ENCODE peak calls at places on chromosomes 7 and 10, in six cellular contexts. J is mammary epithelial cell, V is hepatocyte, D is GM12865, F is activated B cell treated with CpG ODN at 0.5 μM for 24 hours, N is GM20000. B is an unnamed sample.

GRCh38 chr10:107767185-107767584 is 602.7 kb upstream of the SORCS1 start:
- DNase-seq in F (no peak), J (peak; percentile 3), N (no peak), D (peak; percentile 59), V (no peak), B (no peak)

GRCh38 chr10:49651039-49651835 is 28.2 kb upstream of the C10orf53 start:
- DNase-seq in J (no peak), N (no peak), F (no peak), V (no peak), D (no peak), B (no peak)

GRCh38 chr10:124708246-124708779 is 35.9 kb downstream of the FAM53B start:
- DNase-seq in D (no peak), F (no peak), N (no peak), J (no peak), V (no peak), B (no peak)

GRCh38 chr10:114401195-114401741 is 3.0 kb downstream of the AFAP1L2 start:
- DNase-seq in D (peak; percentile 30), V (no peak), J (no peak), N (no peak), F (no peak), B (no peak)

GRCh38 chr7:36029846-36030510 is 123.1 kb upstream of the EEPD1 start:
- DNase-seq in V (no peak), D (no peak), N (no peak), F (no peak), J (peak; percentile 21), B (no peak)

GRCh38 chr10:72611783-72612182 is 14.1 kb downstream of the MICU1 start:
- DNase-seq in J (no peak), D (no peak), N (no peak), F (no peak), V (no peak), B (no peak)

GRCh38 chr10:31677198-31678138 is 251.2 kb downstream of the ARHGAP12 start:
- DNase-seq in J (no peak), N (no peak), F (no peak), D (no peak), V (no peak), B (no peak)

GRCh38 chr7:114107522-114107921 is 188.7 kb upstream of the PPP1R3A start:
- DNase-seq in D (no peak), N (no peak), F (no peak), J (no peak), V (no peak), B (no peak)

GRCh38 chr10:58512470-58513188 is at the start of gene BICC1:
- DNase-seq in V (peak; percentile 76), N (peak; percentile 36), D (no peak), F (no peak), J (peak; percentile 46), B (peak; percentile 33)

GRCh38 chr7:80775972-80776371 is 137.5 kb downstream of the CD36 start:
- DNase-seq in D (no peak), J (no peak), V (no peak), F (no peak), N (no peak), B (no peak)

GRCh38 chr10:10819206-10819856 is 198.3 kb upstream of the CELF2 start:
- DNase-seq in F (no peak), N (no peak), D (no peak), J (no peak), V (no peak), B (no peak)

GRCh38 chr7:90483236-90483635 is 13.8 kb downstream of the PTTG1IP2 start:
- DNase-seq in J (no peak), D (no peak), V (no peak), F (no peak), N (no peak), B (no peak)

GRCh38 chr10:25758041-25758457 is 176.0 kb upstream of the MYO3A start:
- DNase-seq in V (peak; percentile 71), N (peak; percentile 43), J (no peak), F (no peak), D (peak; percentile 21), B (no peak)

GRCh38 chr10:85175635-85176034 is 847.2 kb downstream of the CCSER2 start:
- DNase-seq in J (no peak), D (no peak), N (no peak), V (peak; percentile 25), F (no peak), B (no peak)

GRCh38 chr7:140640727-140641531 is at the start of gene DENND2A:
- DNase-seq in D (no peak), V (peak; percentile 86), N (peak; percentile 57), F (peak; percentile 32), J (no peak), B (peak; percentile 85)

GRCh38 chr7:47967708-47968107 is 11.7 kb downstream of the HUS1 start:
- DNase-seq in N (no peak), J (no peak), V (no peak), D (no peak), F (no peak), B (no peak)

GRCh38 chr10:77574436-77574835 is 63.2 kb downstream of the KCNMA1 start:
- DNase-seq in J (no peak), V (no peak), N (no peak), F (no peak), D (no peak), B (no peak)

GRCh38 chr7:25263292-25263691 is 35.0 kb upstream of the NPVF start:
- DNase-seq in D (no peak), F (no peak), V (no peak), J (peak; percentile 18), N (no peak), B (no peak)

GRCh38 chr7:45922810-45923209 is 1.7 kb upstream of the IGFBP3 start:
- DNase-seq in J (no peak), F (no peak), D (peak; percentile 38), V (no peak), N (no peak), B (no peak)

GRCh38 chr7:149317986-149318672 is 56.1 kb downstream of the ZNF783 start:
- DNase-seq in D (no peak), N (peak; percentile 2), V (no peak), J (no peak), F (no peak), B (no peak)

GRCh38 chr10:33706191-33706590 is 371.7 kb upstream of the NRP1 start:
- DNase-seq in V (no peak), J (peak; percentile 82), F (no peak), N (no peak), D (no peak), B (no peak)

GRCh38 chr7:30886608-30887011 is 25.0 kb upstream of the AQP1 start:
- DNase-seq in F (no peak), D (no peak), J (no peak), N (no peak), V (no peak), B (no peak)

GRCh38 chr10:30812018-30812851 is 182.7 kb upstream of the LYZL2 start:
- DNase-seq in V (peak; percentile 55), F (no peak), D (no peak), N (no peak), J (no peak), B (no peak)

GRCh38 chr10:97503413-97503812 is 4.7 kb downstream of the UBTD1 start:
- DNase-seq in N (no peak), F (no peak), V (no peak), J (no peak), D (no peak), B (no peak)

GRCh38 chr7:47435889-47436312 is 146.0 kb downstream of the TNS3 start:
- DNase-seq in V (peak; percentile 75), J (peak; percentile 56), N (no peak), F (no peak), D (peak; percentile 61), B (no peak)

GRCh38 chr10:102009801-102010425 is 46.1 kb downstream of the ARMH3 start:
- DNase-seq in F (no peak), J (peak; percentile 79), N (peak; percentile 76), D (peak; percentile 85), V (peak; percentile 86), B (no peak)

GRCh38 chr7:40192036-40192435 is 57.2 kb downstream of the SUGCT start:
- DNase-seq in F (no peak), N (no peak), V (no peak), D (no peak), J (peak; percentile 46), B (no peak)

GRCh38 chr7:130882396-130882795 is 148.4 kb upstream of the KLF14 start:
- DNase-seq in N (no peak), J (no peak), D (no peak), V (no peak), F (no peak), B (no peak)

GRCh38 chr7:58086461-58086860 is 636.5 kb downstream of the ZNF716 start:
- DNase-seq in V (no peak), J (no peak), D (no peak), F (no peak), N (no peak), B (no peak)

GRCh38 chr7:108102913-108103312 is 27.2 kb downstream of the LAMB4 start:
- DNase-seq in J (no peak), F (no peak), N (no peak), V (no peak), D (no peak), B (no peak)

GRCh38 chr7:107089627-107090026 is 45.1 kb downstream of the PRKAR2B start:
- DNase-seq in F (no peak), N (no peak), J (no peak), D (no peak), V (no peak), B (no peak)

GRCh38 chr7:25968205-25968993 is 183.6 kb upstream of the NFE2L3 start:
- DNase-seq in J (no peak), V (no peak), N (peak; percentile 59), D (peak; percentile 97), F (peak; percentile 58), B (no peak)

GRCh38 chr10:103542764-103543616 is 49.5 kb downstream of the NEURL1 start:
- DNase-seq in V (peak; percentile 59), F (no peak), N (peak; percentile 59), D (peak; percentile 64), J (peak; percentile 25), B (no peak)

DNA sequence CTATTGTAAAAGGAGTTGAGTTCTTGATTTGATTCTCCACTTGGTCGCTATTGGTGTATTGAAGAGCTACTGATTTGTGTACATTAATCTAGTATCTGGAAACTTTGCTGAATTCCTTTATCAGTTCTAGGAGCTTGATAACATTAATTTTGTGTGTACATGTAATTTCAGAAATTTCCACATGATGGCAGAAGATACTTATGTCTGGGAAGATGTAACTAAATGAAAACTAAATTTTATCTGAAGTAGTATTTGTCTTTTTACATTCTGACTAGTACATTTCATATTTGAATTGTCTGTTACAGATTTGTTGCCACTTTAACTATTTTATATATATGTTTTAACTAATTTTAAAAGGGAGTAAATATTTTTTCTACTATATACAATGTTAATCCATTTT is 27.6 kb downstream of the SDHAF3 start:
- DNase-seq in F (no peak), D (peak; percentile 32), N (no peak), V (peak; percentile 27), J (peak; percentile 11), B (no peak)
- TF ChIP-seq CTCF in F (no peak), D (peak; percentile 20), N (no peak), V (peak; percentile 69), J (peak; percentile 36), B (peak; percentile 52)

GRCh38 chr7:150806863-150807262 is 6.3 kb downstream of the TMEM176A start:
- DNase-seq in J (no peak), N (no peak), F (no peak), D (no peak), V (no peak), B (no peak)
- TF ChIP-seq CTCF in J (no peak), N (no peak), F (no peak), D (no peak), V (no peak), B (peak; percentile 39)

GRCh38 chr10:15504101-15504840 is 133.2 kb upstream of the FAM171A1 start:
- DNase-seq in N (peak; percentile 34), V (no peak), J (no peak), D (peak; percentile 9), F (no peak), B (no peak)
- TF ChIP-seq CTCF in N (no peak), V (no peak), J (no peak), D (no peak), F (no peak), B (no peak)

GRCh38 chr10:19663344-19663743 is 152.9 kb upstream of the PLXDC2 start:
- DNase-seq in D (no peak), V (no peak), F (no peak), N (no peak), J (no peak), B (no peak)
- TF ChIP-seq CTCF in D (no peak), V (no peak), F (no peak), N (no peak), J (no peak), B (no peak)

B was measured in D721Med.